ENCODE peak calls at places on chromosomes 13 and 19, in eight cellular contexts. One of them, this sample, is unnamed.

GRCh38 chr19:2059422-2060201 is 8.6 kb upstream of the MKNK2 start:
- DNase-seq in choroid plexus epithelial cell: peak; percentile 85
- DNase-seq in astrocyte of the cerebellum: no peak
- DNase-seq in hepatocyte: peak; percentile 86
- DNase-seq in IMR-90: peak; percentile 61
- DNase-seq in fibroblast of lung: peak; percentile 89
- DNase-seq in ovary: no peak
- DNase-seq in lower leg skin: peak; percentile 66
- DNase-seq in this sample: peak; percentile 79

GRCh38 chr19:14370169-14370998 is 10.9 kb upstream of the ADGRE5 start:
- DNase-seq in ovary: no peak
- DNase-seq in lower leg skin: no peak
- DNase-seq in fibroblast of lung: no peak
- DNase-seq in IMR-90: no peak
- DNase-seq in hepatocyte: no peak
- DNase-seq in astrocyte of the cerebellum: no peak
- DNase-seq in choroid plexus epithelial cell: no peak
- DNase-seq in this sample: no peak

GRCh38 chr13:33052446-33052845 is 36.2 kb downstream of the KL start:
- DNase-seq in choroid plexus epithelial cell: peak; percentile 41
- DNase-seq in ovary: no peak
- DNase-seq in lower leg skin: no peak
- DNase-seq in hepatocyte: no peak
- DNase-seq in fibroblast of lung: peak; percentile 23
- DNase-seq in astrocyte of the cerebellum: peak; percentile 45
- DNase-seq in IMR-90: peak; percentile 53
- DNase-seq in this sample: peak; percentile 65

GRCh38 chr13:53238241-53238640 is 209.6 kb downstream of the OLFM4 start:
- DNase-seq in fibroblast of lung: no peak
- DNase-seq in hepatocyte: peak; percentile 8
- DNase-seq in choroid plexus epithelial cell: no peak
- DNase-seq in ovary: no peak
- DNase-seq in astrocyte of the cerebellum: no peak
- DNase-seq in IMR-90: no peak
- DNase-seq in lower leg skin: no peak
- DNase-seq in this sample: no peak

GRCh38 chr19:4878491-4878968 is 11.1 kb upstream of the PLIN3 start:
- DNase-seq in choroid plexus epithelial cell: no peak
- DNase-seq in hepatocyte: no peak
- DNase-seq in astrocyte of the cerebellum: no peak
- DNase-seq in ovary: no peak
- DNase-seq in IMR-90: no peak
- DNase-seq in fibroblast of lung: no peak
- DNase-seq in lower leg skin: no peak
- DNase-seq in this sample: no peak

GRCh38 chr13:64633948-64634347 is 2596.2 kb downstream of the PCDH9 start:
- DNase-seq in fibroblast of lung: no peak
- DNase-seq in astrocyte of the cerebellum: no peak
- DNase-seq in ovary: no peak
- DNase-seq in IMR-90: no peak
- DNase-seq in choroid plexus epithelial cell: peak; percentile 13
- DNase-seq in hepatocyte: no peak
- DNase-seq in lower leg skin: no peak
- DNase-seq in this sample: peak; percentile 3

GRCh38 chr13:31878955-31879354 is 139.6 kb downstream of the RXFP2 start:
- DNase-seq in lower leg skin: no peak
- DNase-seq in ovary: no peak
- DNase-seq in hepatocyte: no peak
- DNase-seq in IMR-90: no peak
- DNase-seq in astrocyte of the cerebellum: no peak
- DNase-seq in choroid plexus epithelial cell: no peak
- DNase-seq in fibroblast of lung: no peak
- DNase-seq in this sample: no peak

GRCh38 chr13:97275265-97275664 is 53.1 kb downstream of the MBNL2 start:
- DNase-seq in astrocyte of the cerebellum: peak; percentile 81
- DNase-seq in hepatocyte: peak; percentile 41
- DNase-seq in IMR-90: peak; percentile 92
- DNase-seq in fibroblast of lung: peak; percentile 94
- DNase-seq in ovary: no peak
- DNase-seq in lower leg skin: no peak
- DNase-seq in choroid plexus epithelial cell: peak; percentile 91
- DNase-seq in this sample: peak; percentile 90

GRCh38 chr13:107845911-107846310 is 369.4 kb downstream of the LIG4 start:
- DNase-seq in lower leg skin: no peak
- DNase-seq in IMR-90: no peak
- DNase-seq in astrocyte of the cerebellum: no peak
- DNase-seq in hepatocyte: no peak
- DNase-seq in choroid plexus epithelial cell: no peak
- DNase-seq in ovary: no peak
- DNase-seq in fibroblast of lung: no peak
- DNase-seq in this sample: no peak

GRCh38 chr19:10086032-10086903 is at the start of gene SHFL:
- DNase-seq in fibroblast of lung: peak; percentile 58
- DNase-seq in lower leg skin: no peak
- DNase-seq in astrocyte of the cerebellum: peak; percentile 5
- DNase-seq in choroid plexus epithelial cell: peak; percentile 72
- DNase-seq in IMR-90: peak; percentile 45
- DNase-seq in hepatocyte: peak; percentile 91
- DNase-seq in ovary: peak; percentile 86
- DNase-seq in this sample: peak; percentile 43

GRCh38 chr13:30143671-30144400 is 163.5 kb downstream of the KATNAL1 start:
- DNase-seq in ovary: no peak
- DNase-seq in hepatocyte: peak; percentile 21
- DNase-seq in choroid plexus epithelial cell: peak; percentile 84
- DNase-seq in astrocyte of the cerebellum: no peak
- DNase-seq in lower leg skin: no peak
- DNase-seq in IMR-90: peak; percentile 81
- DNase-seq in fibroblast of lung: peak; percentile 77
- DNase-seq in this sample: peak; percentile 70

GRCh38 chr13:71417205-71417604 is 449.8 kb downstream of the DACH1 start:
- DNase-seq in ovary: no peak
- DNase-seq in hepatocyte: no peak
- DNase-seq in IMR-90: peak; percentile 0
- DNase-seq in astrocyte of the cerebellum: no peak
- DNase-seq in fibroblast of lung: peak; percentile 10
- DNase-seq in lower leg skin: no peak
- DNase-seq in choroid plexus epithelial cell: peak; percentile 61
- DNase-seq in this sample: peak; percentile 30

DNA sequence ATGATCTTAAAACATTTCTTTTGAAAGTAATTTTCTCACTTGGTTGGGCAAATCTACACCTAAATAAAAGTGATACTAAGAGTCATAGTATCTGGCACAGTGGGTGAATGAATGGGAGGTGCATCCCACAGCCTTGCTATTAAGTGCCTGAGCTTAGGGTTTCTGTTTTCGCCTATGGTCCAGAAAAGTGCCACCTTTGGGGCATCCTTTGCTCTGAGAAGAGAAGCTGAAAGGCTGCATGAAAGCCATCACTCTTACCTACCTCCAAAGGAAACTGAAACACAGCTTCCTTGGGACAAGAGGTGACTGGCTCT is 55.6 kb upstream of the AKAP11 start:
- DNase-seq in astrocyte of the cerebellum: no peak
- DNase-seq in hepatocyte: no peak
- DNase-seq in fibroblast of lung: no peak
- DNase-seq in IMR-90: no peak
- DNase-seq in lower leg skin: no peak
- DNase-seq in choroid plexus epithelial cell: no peak
- DNase-seq in ovary: no peak
- DNase-seq in this sample: no peak
- TF ChIP-seq CTCF in astrocyte of the cerebellum: no peak
- TF ChIP-seq CTCF in hepatocyte: no peak
- TF ChIP-seq CTCF in fibroblast of lung: no peak
- TF ChIP-seq CTCF in IMR-90: no peak
- TF ChIP-seq CTCF in lower leg skin: no peak
- TF ChIP-seq CTCF in choroid plexus epithelial cell: no peak
- TF ChIP-seq CTCF in ovary: no peak
- TF ChIP-seq CTCF in this sample: no peak

GRCh38 chr19:45816236-45817009 is 1.3 kb upstream of the RSPH6A start:
- DNase-seq in hepatocyte: no peak
- DNase-seq in ovary: peak; percentile 52
- DNase-seq in lower leg skin: no peak
- DNase-seq in fibroblast of lung: no peak
- DNase-seq in choroid plexus epithelial cell: no peak
- DNase-seq in astrocyte of the cerebellum: no peak
- DNase-seq in IMR-90: no peak
- DNase-seq in this sample: no peak
- H3K4me3 ChIP-seq in hepatocyte: no peak overlapping the region
- H3K4me3 ChIP-seq in ovary: no peak overlapping the region
- H3K4me3 ChIP-seq in lower leg skin: no peak overlapping the region
- H3K4me3 ChIP-seq in fibroblast of lung: no peak overlapping the region
- H3K4me3 ChIP-seq in choroid plexus epithelial cell: no peak overlapping the region
- H3K4me3 ChIP-seq in astrocyte of the cerebellum: no peak overlapping the region
- H3K4me3 ChIP-seq in IMR-90: no peak overlapping the region
- H3K4me3 ChIP-seq in this sample: no peak overlapping the region

DNA sequence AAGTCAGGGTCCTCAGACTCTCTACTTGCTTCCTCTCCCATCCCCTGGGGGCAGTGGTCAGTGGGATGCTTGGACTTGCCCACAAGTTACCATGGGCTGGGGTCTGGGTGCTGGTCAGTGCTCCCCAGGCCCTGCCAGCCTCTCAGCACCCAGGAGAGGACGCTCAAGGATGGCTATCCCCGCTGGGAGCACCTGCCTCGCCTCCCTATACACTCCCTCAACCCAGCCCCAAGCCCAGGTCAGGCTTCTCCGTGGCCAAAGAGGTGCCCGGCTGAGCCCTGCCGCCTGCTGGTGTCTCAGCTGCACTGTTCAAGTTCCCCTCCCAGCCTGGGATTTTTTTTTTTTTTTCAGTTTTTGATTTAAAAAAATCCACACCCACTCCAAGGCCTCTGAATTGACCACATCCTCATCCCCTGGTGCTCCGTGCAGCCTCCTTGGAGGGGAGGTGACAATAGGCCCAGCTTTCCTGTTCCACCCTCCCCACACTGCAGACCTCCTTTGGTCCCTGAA is 10.8 kb downstream of the F2RL3 start:
- DNase-seq in fibroblast of lung: peak; percentile 15
- DNase-seq in IMR-90: no peak
- DNase-seq in lower leg skin: no peak
- DNase-seq in hepatocyte: peak; percentile 46
- DNase-seq in astrocyte of the cerebellum: no peak
- DNase-seq in ovary: no peak
- DNase-seq in choroid plexus epithelial cell: peak; percentile 46
- DNase-seq in this sample: peak; percentile 18
- TF ChIP-seq CTCF in fibroblast of lung: peak; percentile 40
- TF ChIP-seq CTCF in IMR-90: peak; percentile 50
- TF ChIP-seq CTCF in lower leg skin: no peak
- TF ChIP-seq CTCF in hepatocyte: peak; percentile 38
- TF ChIP-seq CTCF in astrocyte of the cerebellum: peak; percentile 49
- TF ChIP-seq CTCF in ovary: no peak
- TF ChIP-seq CTCF in choroid plexus epithelial cell: peak; percentile 75
- TF ChIP-seq CTCF in this sample: peak; percentile 64

DNA sequence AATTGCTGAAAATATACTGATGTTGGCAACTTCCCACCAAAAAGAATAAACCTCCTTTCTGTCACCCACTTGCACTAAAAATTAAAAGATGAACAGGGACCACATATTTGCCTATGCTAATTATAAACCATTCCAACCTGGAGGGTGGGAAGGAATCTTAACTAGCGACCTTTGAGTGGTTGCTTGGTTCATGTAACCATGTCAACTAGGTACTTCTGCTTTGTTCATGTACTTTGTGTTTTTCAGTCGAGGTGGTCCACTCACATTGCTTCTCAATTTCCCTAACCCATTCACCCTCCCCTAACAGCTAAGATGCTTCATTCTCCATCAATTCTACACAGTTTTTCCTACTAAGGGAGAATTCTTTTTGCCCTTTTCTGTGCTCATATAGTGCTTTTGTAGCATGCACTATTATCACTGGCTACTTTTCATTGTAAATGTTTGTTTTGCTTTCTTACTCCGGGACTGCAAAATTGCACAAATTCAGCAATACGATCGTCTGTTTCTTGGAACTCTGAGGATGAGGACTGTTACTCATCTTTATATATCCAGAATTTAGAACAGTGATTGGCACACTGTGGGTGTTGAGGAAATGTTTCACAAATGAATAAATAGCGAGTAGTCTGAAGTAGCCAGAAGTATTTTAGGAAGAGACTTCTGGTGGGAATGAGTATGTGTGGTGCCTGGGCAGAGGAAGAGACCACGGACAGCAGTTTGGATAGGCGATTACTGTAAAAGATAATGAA is 187.5 kb downstream of the GPC6 start:
- DNase-seq in IMR-90: peak; percentile 55
- DNase-seq in astrocyte of the cerebellum: no peak
- DNase-seq in choroid plexus epithelial cell: peak; percentile 34
- DNase-seq in ovary: no peak
- DNase-seq in fibroblast of lung: peak; percentile 68
- DNase-seq in lower leg skin: no peak
- DNase-seq in hepatocyte: no peak
- DNase-seq in this sample: peak; percentile 26
- H3K4me3 ChIP-seq in IMR-90: no peak overlapping the region
- H3K4me3 ChIP-seq in astrocyte of the cerebellum: no peak overlapping the region
- H3K4me3 ChIP-seq in choroid plexus epithelial cell: peak overlapping the region; percentile 14
- H3K4me3 ChIP-seq in ovary: no peak overlapping the region
- H3K4me3 ChIP-seq in fibroblast of lung: no peak overlapping the region
- H3K4me3 ChIP-seq in lower leg skin: no peak overlapping the region
- H3K4me3 ChIP-seq in hepatocyte: no peak overlapping the region
- H3K4me3 ChIP-seq in this sample: no peak overlapping the region

DNA sequence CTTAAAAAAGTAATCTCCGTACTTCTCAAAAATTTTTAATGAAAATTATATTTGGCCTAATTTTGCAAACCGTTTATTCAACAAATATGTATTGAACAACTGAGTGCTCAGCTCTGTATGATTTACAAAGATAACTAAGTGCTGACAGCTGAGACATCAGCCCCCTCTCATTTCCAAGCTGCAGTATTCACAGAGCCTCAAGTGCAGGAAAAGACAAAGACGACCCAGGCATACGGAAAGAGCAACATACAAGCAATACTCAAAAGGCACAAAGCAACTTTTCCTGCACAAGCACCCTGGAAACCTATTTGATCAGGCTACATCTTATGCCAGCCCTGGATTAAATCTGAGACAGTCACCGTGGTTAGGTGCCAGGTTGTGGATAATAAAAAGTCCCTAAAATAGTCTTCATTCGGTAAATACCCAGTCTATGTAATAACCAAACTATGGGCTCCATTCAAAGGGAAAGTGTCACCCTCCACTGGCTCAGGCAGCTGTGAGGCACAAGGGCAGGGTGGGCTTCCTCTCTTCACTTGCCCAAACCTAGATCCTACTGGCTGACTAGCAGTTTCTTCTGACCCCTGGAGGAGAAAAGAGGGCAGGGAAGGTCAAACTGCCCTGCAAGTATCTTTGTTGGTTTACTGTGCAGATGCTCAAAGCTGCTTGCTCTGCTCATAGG is 65.5 kb downstream of the TBC1D4 start:
- DNase-seq in ovary: no peak
- DNase-seq in choroid plexus epithelial cell: no peak
- DNase-seq in lower leg skin: no peak
- DNase-seq in hepatocyte: no peak
- DNase-seq in astrocyte of the cerebellum: no peak
- DNase-seq in fibroblast of lung: no peak
- DNase-seq in IMR-90: no peak
- DNase-seq in this sample: no peak
- TF ChIP-seq CTCF in ovary: no peak
- TF ChIP-seq CTCF in choroid plexus epithelial cell: no peak
- TF ChIP-seq CTCF in lower leg skin: no peak
- TF ChIP-seq CTCF in hepatocyte: no peak
- TF ChIP-seq CTCF in astrocyte of the cerebellum: no peak
- TF ChIP-seq CTCF in fibroblast of lung: no peak
- TF ChIP-seq CTCF in IMR-90: no peak
- TF ChIP-seq CTCF in this sample: no peak

GRCh38 chr19:55677572-55678028 is 2.6 kb downstream of the EPN1 start:
- DNase-seq in ovary: no peak
- DNase-seq in astrocyte of the cerebellum: no peak
- DNase-seq in IMR-90: no peak
- DNase-seq in choroid plexus epithelial cell: peak; percentile 19
- DNase-seq in fibroblast of lung: no peak
- DNase-seq in hepatocyte: no peak
- DNase-seq in lower leg skin: no peak
- DNase-seq in this sample: no peak
- H3K4me3 ChIP-seq in ovary: no peak overlapping the region
- H3K4me3 ChIP-seq in astrocyte of the cerebellum: no peak overlapping the region
- H3K4me3 ChIP-seq in IMR-90: no peak overlapping the region
- H3K4me3 ChIP-seq in choroid plexus epithelial cell: no peak overlapping the region
- H3K4me3 ChIP-seq in fibroblast of lung: no peak overlapping the region
- H3K4me3 ChIP-seq in hepatocyte: no peak overlapping the region
- H3K4me3 ChIP-seq in lower leg skin: no peak overlapping the region
- H3K4me3 ChIP-seq in this sample: no peak overlapping the region